ENCODE peak calls at places on chromosomes 7 and 10, in ten cellular contexts. O is cardiac fibroblast; N is neuronal stem cell; A is NCI-H82; X is stimulated activated CD4-positive, alpha-beta T cell treated with anti-CD3 and anti-CD28 coated beads, Interleukin-15, amount 100 ng/mL, for 1 hour; H is NCI-H2081; M is DND-41; T is transverse colon; K is fibroblast of the aortic adventitia; Z is skeletal muscle cell. E is an unnamed sample.

GRCh38 chr7:134406431-134406830 is 52.5 kb downstream of the AKR1B1 start:
- DNase-seq in O (no peak), N (no peak), X (no peak), M (no peak), K (no peak), Z (no peak), H (no peak), A (no peak), T (no peak), E (no peak)

GRCh38 chr7:139687980-139688632 is 89.7 kb downstream of the HIPK2 start:
- DNase-seq in T (no peak), K (peak; percentile 33), M (no peak), A (no peak), X (no peak), O (peak; percentile 73), Z (no peak), H (no peak), N (no peak), E (no peak)

GRCh38 chr10:63986536-63986935 is 465.3 kb downstream of the REEP3 start:
- DNase-seq in A (no peak), M (no peak), O (no peak), Z (no peak), T (no peak), N (no peak), H (no peak), K (no peak), X (no peak), E (no peak)

GRCh38 chr10:12906051-12906541 is 95.4 kb downstream of the CCDC3 start:
- DNase-seq in T (no peak), K (peak; percentile 60), N (no peak), X (no peak), M (no peak), Z (no peak), O (no peak), H (no peak), A (no peak), E (no peak)

GRCh38 chr7:71486856-71487628 is 355.1 kb downstream of the GALNT17 start:
- DNase-seq in Z (peak; percentile 97), X (no peak), N (no peak), T (peak; percentile 9), H (no peak), K (peak; percentile 31), A (no peak), O (peak; percentile 45), M (no peak), E (no peak)

GRCh38 chr10:78776746-78777145 is 292.0 kb upstream of the ZMIZ1 start:
- DNase-seq in T (no peak), K (no peak), Z (no peak), A (no peak), N (no peak), H (no peak), O (no peak), X (no peak), M (no peak), E (no peak)

GRCh38 chr10:116044722-116045374 is 228.2 kb downstream of the GFRA1 start:
- DNase-seq in T (no peak), Z (peak; percentile 53), O (peak; percentile 7), A (no peak), N (no peak), K (peak; percentile 1), M (no peak), X (no peak), H (no peak), E (no peak)

GRCh38 chr7:84247591-84247990 is 53.0 kb upstream of the SEMA3A start:
- DNase-seq in A (no peak), T (no peak), O (peak; percentile 71), M (no peak), N (no peak), X (no peak), Z (peak; percentile 65), H (no peak), K (peak; percentile 62), E (no peak)

GRCh38 chr7:45581271-45581780 is 7.2 kb downstream of the ADCY1 start:
- DNase-seq in T (no peak), K (no peak), Z (no peak), M (no peak), O (no peak), N (no peak), A (no peak), X (no peak), H (no peak), E (no peak)

GRCh38 chr7:69772699-69773436 is 174.6 kb downstream of the AUTS2 start:
- DNase-seq in A (peak; percentile 69), Z (no peak), X (no peak), K (no peak), N (no peak), M (no peak), T (no peak), O (no peak), H (peak; percentile 48), E (no peak)